ENCODE peak calls at places on chromosomes 4 and X, in nine cellular contexts. K, Y, P, E, B, V, C, T and I are unnamed samples.

GRCh38 chr4:8832130-8832930 is 39.3 kb downstream of the HMX1 start:
- DNase-seq in P (no peak), B (no peak), E (no peak), Y (no peak), K (peak; percentile 46), C (no peak), V (peak; percentile 11), T (no peak), I (no peak)

GRCh38 chr4:178784491-178784890 is 1342.3 kb upstream of the AGA start:
- DNase-seq in Y (no peak), T (no peak), P (no peak), V (no peak), K (no peak), C (no peak), B (no peak), E (no peak), I (no peak)

GRCh38 chr4:141548791-141549190 is 87.6 kb upstream of the IL15 start:
- DNase-seq in E (no peak), T (no peak), P (no peak), Y (no peak), C (no peak), B (peak; percentile 6), V (no peak), K (no peak), I (peak; percentile 76)

GRCh38 chrX:40174594-40175415 is 77.0 kb upstream of the BCOR start:
- DNase-seq in K (peak; percentile 61), P (no peak), V (peak; percentile 51), Y (peak; percentile 70), B (peak; percentile 82), T (peak; percentile 88), C (peak; percentile 73), E (no peak), I (peak; percentile 45)

GRCh38 chr4:7719354-7720174 is 220.1 kb downstream of the AFAP1 start:
- DNase-seq in V (peak; percentile 16), K (peak; percentile 81), E (peak; percentile 67), C (peak; percentile 58), T (no peak), P (peak; percentile 44), Y (peak; percentile 96), B (peak; percentile 42), I (no peak)

GRCh38 chr4:185780472-185780871 is 31.5 kb downstream of the SORBS2 start:
- DNase-seq in B (no peak), E (no peak), V (no peak), K (peak; percentile 21), C (no peak), Y (no peak), P (no peak), T (no peak), I (no peak)

GRCh38 chrX:51862920-51863319 is 30.5 kb upstream of the MAGED1 start:
- DNase-seq in Y (no peak), P (no peak), K (no peak), V (no peak), E (no peak), B (no peak), T (no peak), C (no peak), I (no peak)

GRCh38 chr4:163858515-163858914 is 364.0 kb downstream of the TMA16 start:
- DNase-seq in P (no peak), T (no peak), V (no peak), K (no peak), Y (no peak), B (no peak), C (no peak), E (no peak), I (no peak)